ENCODE peak calls at places on chromosomes 2 and 18, in nine cellular contexts. V is dermis blood vessel endothelial cell, E is HTR-8/SVneo, D is GM23338, U is endothelial cell, K is astrocyte of the cerebellum, I is T-cell, X is non-pigmented ciliary epithelial cell, S is NCI-H1092 treated with DMSO at 0.1 percent for 48 hours. L is an unnamed sample.

GRCh38 chr18:35203001-35203553 is 37.8 kb upstream of the ZNF397 start:
- DNase-seq in K (peak), X (no peak), V (peak), S (no peak), U (no peak), D (no peak), E (no peak), I (no peak), L (no peak)

GRCh38 chr2:27191107-27191829 is 20.6 kb upstream of the ATRAID start:
- DNase-seq in E (peak), S (peak), K (peak), V (peak), X (no peak), U (peak), D (peak), I (no peak), L (no peak)

GRCh38 chr2:176504431-176504830 is 235.2 kb downstream of the MTX2 start:
- DNase-seq in E (no peak), X (no peak), V (no peak), S (no peak), U (no peak), D (no peak), K (no peak), I (no peak), L (no peak)

GRCh38 chr2:147430408-147430807 is 414.4 kb upstream of the ACVR2A start:
- DNase-seq in U (no peak), D (no peak), V (no peak), S (peak), I (no peak), K (no peak), X (no peak), E (no peak), L (peak)

GRCh38 chr2:106975641-106976040 is 89.7 kb upstream of the ST6GAL2 start:
- DNase-seq in S (no peak), U (no peak), X (no peak), V (no peak), E (no peak), I (no peak), D (no peak), K (no peak), L (no peak)

GRCh38 chr18:42281124-42281523 is 326.1 kb downstream of the PIK3C3 start:
- DNase-seq in E (no peak), U (no peak), I (no peak), X (no peak), D (no peak), K (no peak), V (no peak), S (no peak), L (no peak)

GRCh38 chr2:203871371-203871983 is 3.9 kb downstream of the CTLA4 start:
- DNase-seq in I (no peak), V (no peak), S (no peak), E (no peak), X (no peak), K (no peak), D (no peak), U (no peak), L (no peak)

GRCh38 chr2:234500394-234501006 is 3.6 kb upstream of the ARL4C start:
- DNase-seq in S (peak), U (peak), I (peak), V (peak), E (no peak), X (no peak), K (no peak), D (peak), L (peak)

GRCh38 chr2:181891258-181891965 is at the start of gene ITPRID2:
- DNase-seq in X (peak), V (peak), K (peak), E (peak), D (peak), U (peak), I (peak), S (peak), L (no peak)

GRCh38 chr2:37026050-37026449 is 58.1 kb downstream of the HEATR5B start:
- DNase-seq in S (no peak), X (no peak), K (no peak), E (no peak), U (peak), V (peak), D (peak), I (no peak), L (no peak)

GRCh38 chr2:113890253-113891235 is 655 bp downstream of the ACTR3 start:
- DNase-seq in S (peak), E (no peak), I (peak), X (no peak), V (peak), U (peak), D (peak), K (peak), L (peak)

GRCh38 chr2:19361325-19361990 is 3.0 kb upstream of the OSR1 start:
- DNase-seq in U (no peak), K (no peak), I (no peak), E (no peak), D (peak), S (no peak), X (no peak), V (peak), L (no peak)

GRCh38 chr2:106159867-106160785 is 34.0 kb downstream of the UXS1 start:
- DNase-seq in D (peak), S (no peak), V (no peak), K (no peak), U (no peak), X (no peak), E (no peak), I (peak), L (no peak)

GRCh38 chr18:8800445-8800844 is 95.1 kb downstream of the MTCL1 start:
- DNase-seq in U (no peak), D (peak), V (peak), X (peak), I (no peak), S (no peak), K (peak), E (peak), L (no peak)

GRCh38 chr2:174866421-174866820 is 102.1 kb upstream of the CHRNA1 start:
- DNase-seq in E (no peak), D (peak), U (no peak), V (no peak), X (no peak), I (no peak), S (no peak), K (no peak), L (no peak)

GRCh38 chr18:13603304-13604019 is 122.9 kb downstream of the FAM210A start:
- DNase-seq in S (no peak), D (no peak), K (no peak), X (no peak), V (no peak), U (no peak), I (no peak), E (no peak), L (no peak)

GRCh38 chr18:79400591-79401381 is 5.1 kb downstream of the NFATC1 start:
- DNase-seq in U (no peak), X (no peak), E (no peak), S (no peak), I (peak), D (no peak), V (peak), K (no peak), L (no peak)

GRCh38 chr2:20346565-20347127 is 4.0 kb downstream of the PUM2 start:
- DNase-seq in I (no peak), V (no peak), D (no peak), U (no peak), X (no peak), K (no peak), S (no peak), E (no peak), L (no peak)

GRCh38 chr2:159738509-159739390 is 26.4 kb downstream of the MARCHF7 start:
- DNase-seq in V (peak), E (no peak), K (no peak), U (no peak), D (peak), X (no peak), I (no peak), S (no peak), L (no peak)

GRCh38 chr2:229701716-229702115 is 12.6 kb downstream of the DNER start:
- DNase-seq in E (no peak), I (no peak), X (no peak), V (no peak), S (no peak), K (no peak), D (no peak), U (no peak), L (no peak)

GRCh38 chr18:13713455-13714055 is 12.8 kb downstream of the FAM210A start:
- DNase-seq in U (no peak), V (no peak), K (no peak), I (no peak), X (no peak), D (no peak), S (no peak), E (no peak), L (no peak)

GRCh38 chr2:148957023-148957422 is 81.5 kb upstream of the LYPD6B start:
- DNase-seq in D (no peak), S (no peak), U (no peak), I (no peak), E (no peak), K (no peak), V (no peak), X (no peak), L (peak)

GRCh38 chr2:32235315-32235714 is 29.4 kb downstream of the NLRC4 start:
- DNase-seq in K (no peak), X (peak), V (no peak), S (no peak), U (no peak), E (no peak), I (no peak), D (no peak), L (no peak)

GRCh38 chr2:207481924-207482323 is 47.8 kb upstream of the CREB1 start:
- DNase-seq in K (no peak), X (no peak), I (no peak), U (no peak), D (no peak), S (no peak), V (no peak), E (no peak), L (no peak)

GRCh38 chr2:85053802-85054201 is 79.4 kb upstream of the TCF7L1 start:
- DNase-seq in E (peak), D (no peak), X (no peak), V (no peak), K (no peak), S (no peak), U (no peak), I (no peak), L (no peak)

GRCh38 chr18:56568986-56569385 is 69.4 kb downstream of the TXNL1 start:
- DNase-seq in D (no peak), K (no peak), I (no peak), U (no peak), E (no peak), S (no peak), X (no peak), V (no peak), L (no peak)

GRCh38 chr2:67083978-67084377 is 313.2 kb upstream of the ETAA1 start:
- DNase-seq in U (no peak), X (no peak), I (no peak), V (no peak), E (no peak), D (no peak), K (no peak), S (no peak), L (no peak)

L was measured in LNCaP clone FGC.